ENCODE peak calls at places on chromosomes 13 and 19, in five cellular contexts. H, K, R, U and G are unnamed samples.

GRCh38 chr19:7535035-7535992 is at the start of gene PNPLA6:
- DNase-seq in H (peak), K (peak), R (peak), U (peak), G (peak)

GRCh38 chr13:98173431-98173921 is 3.6 kb downstream of the RNF113B start:
- DNase-seq in H (no peak), K (peak), R (no peak), U (peak), G (peak)

GRCh38 chr19:6161271-6161850 is 25.9 kb downstream of the ACSBG2 start:
- DNase-seq in H (peak), K (no peak), R (peak), U (peak), G (peak)

GRCh38 chr13:108968566-108968965 is 339.2 kb downstream of the MYO16 start:
- DNase-seq in H (no peak), K (no peak), R (no peak), U (no peak), G (peak)

GRCh38 chr19:7230826-7231225 is 63.4 kb downstream of the INSR start:
- DNase-seq in H (no peak), K (no peak), R (peak), U (no peak), G (no peak)

GRCh38 chr13:59012731-59013130 is 1151.0 kb downstream of the DIAPH3 start:
- DNase-seq in H (no peak), K (no peak), R (no peak), U (no peak), G (no peak)

GRCh38 chr13:99199541-99200432 is 867 bp upstream of the UBAC2 start:
- DNase-seq in H (no peak), K (peak), R (no peak), U (peak), G (no peak)

GRCh38 chr13:44648392-44649117 is 72.4 kb upstream of the TSC22D1 start:
- DNase-seq in H (peak), K (peak), R (no peak), U (peak), G (peak)

GRCh38 chr19:5407356-5407755 is 47.9 kb upstream of the ZNRF4 start:
- DNase-seq in H (peak), K (no peak), R (no peak), U (peak), G (peak)

GRCh38 chr19:52946322-52947310 is 16.1 kb downstream of the ZNF816 start:
- DNase-seq in H (no peak), K (peak), R (peak), U (no peak), G (no peak)

GRCh38 chr19:571127-571974 is 1.0 kb upstream of the BSG start:
- DNase-seq in H (peak), K (no peak), R (peak), U (no peak), G (peak)

DNA sequence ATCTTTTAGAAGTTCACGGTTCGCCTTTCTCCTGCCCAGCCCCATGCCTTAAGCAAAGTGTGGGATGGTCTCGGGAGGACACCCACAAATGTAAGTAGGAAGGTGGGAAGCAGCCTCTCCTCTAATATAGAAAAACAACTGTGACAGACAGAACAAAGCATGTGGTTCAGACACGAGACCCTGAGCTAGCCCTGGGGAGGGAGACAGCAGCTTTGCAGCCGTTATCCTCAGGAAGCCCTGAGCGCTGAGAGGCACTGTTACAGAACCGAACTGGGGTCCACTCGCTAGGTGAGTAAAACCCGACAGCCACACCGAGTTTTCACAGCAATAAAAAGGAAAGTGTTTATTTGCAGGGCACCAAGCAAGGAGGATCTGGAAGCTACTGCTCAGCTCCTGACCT is 210.6 kb downstream of the UQCRFS1 start:
- DNase-seq in H (no peak), K (no peak), R (peak), U (no peak), G (no peak)
- H3K4me3 ChIP-seq in H (no peak), K (no peak), R (no peak), U (no peak), G (no peak)

GRCh38 chr19:22783651-22784050 is 300 bp downstream of the ZNF99 start:
- DNase-seq in H (no peak), K (no peak), R (no peak), U (no peak), G (no peak)

DNA sequence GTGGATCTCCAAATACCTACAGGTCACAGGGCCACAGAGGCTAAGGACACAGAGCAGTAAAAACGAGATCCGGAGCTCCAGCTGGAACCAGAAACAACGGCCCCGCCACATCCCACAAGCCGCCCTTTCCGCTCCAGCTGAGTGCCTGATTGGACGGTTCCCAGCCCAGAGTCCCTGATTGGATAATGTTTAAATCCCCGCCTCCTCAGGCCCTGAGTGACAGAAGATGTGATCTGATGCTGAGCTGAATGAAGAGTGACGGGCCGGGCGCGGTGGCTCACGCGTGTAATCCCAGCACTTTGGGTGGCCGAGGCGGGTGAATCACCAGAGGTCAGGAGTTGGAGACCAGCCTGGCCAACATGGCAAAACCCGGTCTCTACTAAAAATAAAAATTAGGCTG is at the start of gene ZNF99:
- DNase-seq in H (no peak), K (no peak), R (no peak), U (no peak), G (no peak)
- H3K4me3 ChIP-seq in H (no peak), K (no peak), R (peak), U (no peak), G (no peak)

GRCh38 chr19:13119654-13120053 is 1.6 kb downstream of the NACC1 start:
- DNase-seq in H (peak), K (no peak), R (no peak), U (no peak), G (no peak)
- H3K4me3 ChIP-seq in H (peak), K (peak), R (peak), U (peak), G (no peak)

GRCh38 chr19:17946965-17947784 is 14.4 kb downstream of the CCDC124 start:
- DNase-seq in H (no peak), K (no peak), R (no peak), U (no peak), G (no peak)

GRCh38 chr19:17948967-17949930 is 16.4 kb downstream of the CCDC124 start:
- DNase-seq in H (no peak), K (no peak), R (no peak), U (no peak), G (no peak)

GRCh38 chr19:17947815-17948473 is 15.1 kb downstream of the CCDC124 start:
- DNase-seq in H (peak), K (peak), R (peak), U (peak), G (peak)

GRCh38 chr19:17949956-17950309 is 17.0 kb upstream of the KCNN1 start:
- DNase-seq in H (no peak), K (no peak), R (no peak), U (no peak), G (no peak)

DNA sequence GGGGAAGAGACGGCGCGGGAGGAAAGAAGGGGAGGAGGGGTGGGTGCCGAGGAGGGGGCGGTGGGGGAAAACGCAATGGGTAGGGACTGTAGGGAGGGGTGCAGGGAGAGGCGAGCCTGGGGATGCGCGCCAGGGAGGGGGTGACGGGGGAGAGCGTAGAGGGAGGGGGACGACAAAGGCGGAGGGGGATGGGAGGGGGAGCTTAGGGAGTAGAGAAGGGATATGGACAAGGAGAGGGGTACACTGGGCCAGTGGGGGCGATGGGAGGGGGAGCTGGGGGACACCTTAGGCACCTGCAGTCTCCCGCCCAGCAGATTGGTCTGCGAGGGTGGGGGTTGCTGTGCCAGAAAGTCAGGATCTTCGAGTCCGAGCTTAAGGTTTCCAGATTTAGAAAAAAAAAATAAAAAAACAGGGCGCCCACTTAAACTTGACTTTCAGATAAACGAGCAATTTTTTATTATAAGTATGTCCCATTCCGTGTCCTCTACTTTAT is 15.7 kb downstream of the CCDC124 start:
- DNase-seq in H (no peak), K (no peak), R (no peak), U (no peak), G (no peak)
- H3K4me3 ChIP-seq in H (peak), K (peak), R (peak), U (no peak), G (peak)

GRCh38 chr13:69704311-69704710 is 403.3 kb upstream of the ATXN8OS start:
- DNase-seq in H (no peak), K (no peak), R (no peak), U (peak), G (peak)
- H3K4me3 ChIP-seq in H (no peak), K (no peak), R (no peak), U (no peak), G (no peak)

DNA sequence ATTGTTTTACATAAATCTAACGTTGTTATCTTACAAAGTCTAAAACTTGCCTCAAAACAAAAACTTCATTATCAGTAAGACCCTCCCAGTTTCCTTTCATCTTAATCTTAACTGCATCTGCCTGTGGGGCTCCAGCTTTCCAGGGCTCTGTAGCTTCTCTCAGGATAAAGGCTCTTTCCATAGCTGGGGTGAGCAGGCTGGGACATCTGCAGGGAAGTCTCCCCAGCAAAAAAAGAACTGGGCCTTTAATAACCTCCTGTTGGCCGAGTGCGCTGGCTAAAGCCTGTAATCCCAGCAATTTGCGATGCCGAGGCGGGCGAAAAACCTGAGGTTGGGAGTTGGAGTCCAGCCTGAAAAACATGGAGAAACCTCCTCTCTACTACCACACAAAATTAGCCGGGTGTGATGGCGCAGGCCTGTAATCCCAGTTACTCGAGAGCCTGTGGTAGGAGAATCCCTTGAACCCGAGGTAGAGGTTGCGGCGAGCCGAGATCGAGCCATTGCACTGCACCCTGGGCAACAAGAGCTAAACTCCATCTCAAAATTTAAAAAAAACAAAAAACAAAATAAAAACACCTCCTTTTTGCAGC is 142.9 kb downstream of the ZNF737 start:
- DNase-seq in H (peak), K (no peak), R (no peak), U (no peak), G (no peak)
- H3K4me3 ChIP-seq in H (peak), K (peak), R (peak), U (peak), G (no peak)

DNA sequence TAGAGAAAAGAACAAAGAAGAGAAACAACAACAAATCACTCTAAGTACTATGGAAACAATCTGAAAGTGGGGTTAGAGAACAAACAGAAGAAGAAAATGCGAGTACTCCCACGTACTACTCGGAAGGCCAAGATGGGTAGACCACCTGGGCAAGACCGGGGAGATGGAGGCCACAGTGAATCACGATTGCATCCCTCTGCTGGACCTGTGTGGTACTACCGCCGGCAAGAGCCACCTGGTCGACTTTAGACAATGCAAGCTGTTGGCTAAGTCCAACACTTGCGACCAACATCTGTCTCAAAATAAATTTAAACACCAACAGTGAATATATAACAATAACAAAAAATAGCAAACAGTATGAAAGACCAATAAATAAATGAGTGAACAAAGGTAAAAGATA is 45.5 kb upstream of the ZNF91 start:
- DNase-seq in H (peak), K (no peak), R (no peak), U (no peak), G (no peak)
- H3K4me3 ChIP-seq in H (no peak), K (no peak), R (no peak), U (no peak), G (no peak)